ENCODE peak calls at places on chromosomes 16 and 17, in ten cellular contexts. Z is RWPE1; J is Calu3; H is activated effector memory CD4-positive, alpha-beta T cell treated with Interleukin-2 at 50 U/mL for 16 hours; G is neural crest cell; F is NCI-H510A treated with DMSO at 0.1 percent for 48 hours; R is hepatic stellate cell; Q is fibroblast of lung; U is stimulated activated CD4-positive, alpha-beta T cell treated with anti-CD3 and anti-CD28 coated beads, Interleukin-4, amount 100 ng/mL, for 24 hours; S is activated naive CD8-positive, alpha-beta T cell treated with anti-CD3 and anti-CD28 coated beads, Interleukin-2, amount 50 U/mL, for 24 hours. E is an unnamed sample.

GRCh38 chr17:17551361-17551760 is 40.1 kb downstream of the PEMT start:
- DNase-seq in Q (peak), H (no peak), J (no peak), U (no peak), G (no peak), F (no peak), S (no peak), Z (no peak), R (no peak), E (no peak)

GRCh38 chr16:16025214-16025968 is 76.0 kb downstream of the ABCC1 start:
- DNase-seq in F (no peak), G (no peak), S (peak), Q (peak), U (peak), H (peak), J (no peak), R (peak), Z (no peak), E (peak)

GRCh38 chr17:73820686-73821448 is 176.6 kb upstream of the SDK2 start:
- DNase-seq in U (no peak), Q (no peak), J (no peak), F (peak), R (no peak), S (no peak), G (peak), Z (no peak), H (no peak), E (no peak)

GRCh38 chr16:84841787-84842300 is 22.1 kb downstream of the CRISPLD2 start:
- DNase-seq in Z (peak), S (no peak), H (no peak), J (peak), Q (no peak), G (no peak), U (no peak), F (peak), R (no peak), E (no peak)

GRCh38 chr17:45091778-45092425 is 30.8 kb downstream of the NMT1 start:
- DNase-seq in J (no peak), S (no peak), H (no peak), Z (no peak), R (peak), G (no peak), F (no peak), Q (no peak), U (no peak), E (no peak)

GRCh38 chr17:77881545-77881944 is 77.0 kb upstream of the TNRC6C start:
- DNase-seq in Z (no peak), U (peak), G (no peak), H (peak), S (peak), R (peak), F (peak), Q (peak), J (peak), E (peak)

GRCh38 chr16:58652741-58653140 is 23.1 kb upstream of the CNOT1 start:
- DNase-seq in Z (no peak), F (no peak), G (peak), R (no peak), S (no peak), Q (peak), U (no peak), H (no peak), J (no peak), E (no peak)

GRCh38 chr17:27384261-27384701 is 72.0 kb upstream of the KSR1 start:
- DNase-seq in S (no peak), R (peak), H (no peak), G (no peak), F (no peak), J (peak), U (no peak), Q (peak), Z (peak), E (no peak)

GRCh38 chr17:16378631-16379282 is 2.1 kb upstream of the UBB start:
- DNase-seq in S (no peak), J (peak), Q (no peak), Z (peak), H (no peak), U (no peak), F (no peak), G (no peak), R (no peak), E (no peak)

GRCh38 chr17:49674507-49674906 is 3.4 kb downstream of the SPOP start:
- DNase-seq in Z (no peak), R (no peak), H (no peak), J (no peak), S (no peak), U (no peak), F (no peak), Q (no peak), G (no peak), E (no peak)

GRCh38 chr16:48157794-48158193 is 2.0 kb upstream of the ABCC12 start:
- DNase-seq in Z (no peak), J (no peak), G (no peak), R (no peak), Q (no peak), U (peak), S (peak), H (no peak), F (no peak), E (no peak)

GRCh38 chr17:73998246-73999220 is 204.9 kb upstream of the RPL38 start:
- DNase-seq in F (peak), Z (peak), S (peak), Q (no peak), H (peak), R (peak), J (peak), G (peak), U (peak), E (no peak)

GRCh38 chr17:17564323-17564722 is 27.2 kb downstream of the PEMT start:
- DNase-seq in J (no peak), S (no peak), Q (no peak), R (no peak), H (no peak), F (no peak), G (no peak), Z (no peak), U (no peak), E (no peak)

GRCh38 chr16:81946206-81946605 is 65.1 kb downstream of the SDR42E1 start:
- DNase-seq in G (no peak), H (no peak), J (no peak), Q (no peak), S (no peak), R (peak), F (no peak), Z (no peak), U (no peak), E (no peak)

GRCh38 chr16:56673916-56674315 is 4.3 kb downstream of the MT1H start:
- DNase-seq in R (no peak), F (no peak), J (no peak), G (no peak), Z (no peak), Q (peak), H (no peak), U (no peak), S (no peak), E (no peak)

GRCh38 chr16:25434061-25434460 is 176.4 kb upstream of the ZKSCAN2 start:
- DNase-seq in U (no peak), R (no peak), Z (no peak), G (no peak), Q (no peak), F (no peak), S (no peak), H (no peak), J (no peak), E (no peak)

GRCh38 chr16:30934827-30935557 is 11.6 kb downstream of the FBXL19 start:
- DNase-seq in Z (no peak), J (peak), S (peak), H (no peak), F (peak), Q (peak), G (peak), U (peak), R (peak), E (no peak)

GRCh38 chr17:60006160-60006559 is 41.6 kb upstream of the RNFT1 start:
- DNase-seq in G (no peak), R (peak), H (no peak), Z (no peak), J (no peak), U (no peak), Q (no peak), S (no peak), F (no peak), E (no peak)

GRCh38 chr16:252366-253337 is 18.0 kb downstream of the FAM234A start:
- DNase-seq in R (no peak), Z (no peak), J (no peak), H (peak), F (no peak), G (no peak), U (peak), S (peak), Q (no peak), E (peak)

GRCh38 chr17:5526821-5527598 is 40.6 kb downstream of the MIS12 start:
- DNase-seq in Z (peak), F (peak), G (peak), U (peak), S (peak), Q (peak), J (peak), H (no peak), R (peak), E (no peak)

GRCh38 chr16:2836646-2837508 is 6.8 kb downstream of the ZG16B start:
- DNase-seq in U (no peak), H (no peak), F (no peak), Z (no peak), S (no peak), R (no peak), Q (no peak), J (no peak), G (no peak), E (no peak)

GRCh38 chr17:36001109-36001735 is at the start of gene CCL15:
- DNase-seq in G (no peak), Z (no peak), H (no peak), R (no peak), J (no peak), S (no peak), U (no peak), Q (no peak), F (no peak), E (no peak)

GRCh38 chr16:48384305-48384981 is 770 bp downstream of the SIAH1 start:
- DNase-seq in Z (peak), Q (peak), S (peak), H (peak), J (peak), G (peak), R (peak), U (peak), F (peak), E (peak)

GRCh38 chr17:35079547-35079946 is 16.0 kb upstream of the RFFL start:
- DNase-seq in Q (peak), H (no peak), F (no peak), U (no peak), R (no peak), G (no peak), S (no peak), Z (peak), J (no peak), E (no peak)

GRCh38 chr16:89172901-89173628 is 1.5 kb downstream of the CDH15 start:
- DNase-seq in Q (no peak), Z (no peak), J (no peak), R (no peak), F (no peak), H (no peak), S (no peak), G (no peak), U (no peak), E (no peak)

GRCh38 chr17:44900894-44901293 is 1.6 kb upstream of the EFTUD2 start:
- DNase-seq in G (no peak), U (no peak), R (peak), F (peak), Z (no peak), H (no peak), Q (peak), S (no peak), J (no peak), E (no peak)

GRCh38 chr17:64326420-64327054 is 63.5 kb upstream of the TEX2 start:
- DNase-seq in Z (peak), R (no peak), Q (peak), U (no peak), S (peak), J (peak), H (no peak), G (no peak), F (no peak), E (no peak)

GRCh38 chr17:42414782-42415409 is 8.2 kb downstream of the CAVIN1 start:
- DNase-seq in G (no peak), Q (no peak), R (no peak), H (peak), U (peak), S (peak), F (no peak), J (no peak), Z (no peak), E (peak)

GRCh38 chr16:55470533-55471371 is 8.2 kb upstream of the MMP2 start:
- DNase-seq in F (no peak), G (no peak), H (no peak), S (no peak), R (peak), Z (no peak), U (no peak), Q (peak), J (peak), E (no peak)

GRCh38 chr17:80997471-80998387 is 6.1 kb downstream of the CHMP6 start:
- DNase-seq in H (no peak), U (no peak), J (no peak), Z (no peak), F (no peak), R (no peak), S (no peak), Q (no peak), G (no peak), E (no peak)

GRCh38 chr16:53281280-53281679 is 153.0 kb upstream of the RBL2 start:
- DNase-seq in F (no peak), H (no peak), Q (peak), R (no peak), S (no peak), G (no peak), U (no peak), Z (no peak), J (no peak), E (no peak)

GRCh38 chr16:74813109-74813641 is 38.6 kb upstream of the FA2H start:
- DNase-seq in F (peak), Z (peak), S (peak), Q (peak), J (peak), H (peak), R (peak), G (peak), U (peak), E (peak)

GRCh38 chr17:65154770-65155589 is 17.8 kb downstream of the RGS9 start:
- DNase-seq in Q (peak), R (no peak), S (no peak), F (no peak), J (no peak), Z (peak), G (no peak), H (no peak), U (no peak), E (no peak)

GRCh38 chr17:10141436-10141835 is 57.0 kb downstream of the GAS7 start:
- DNase-seq in H (no peak), Z (no peak), U (no peak), J (no peak), S (no peak), Q (no peak), R (no peak), G (no peak), F (no peak), E (no peak)

GRCh38 chr16:84568066-84568465 is 49.8 kb downstream of the COTL1 start:
- DNase-seq in H (no peak), Z (no peak), Q (no peak), F (no peak), U (no peak), J (no peak), G (no peak), R (no peak), S (no peak), E (no peak)

GRCh38 chr16:67884-68789 is 4.3 kb downstream of the RHBDF1 start:
- DNase-seq in H (no peak), J (no peak), Z (no peak), F (no peak), Q (peak), S (no peak), G (peak), U (no peak), R (peak), E (no peak)

GRCh38 chr16:56613706-56614105 is 5.3 kb downstream of the MT2A start:
- DNase-seq in U (no peak), H (no peak), J (no peak), Q (no peak), R (no peak), G (no peak), F (no peak), Z (no peak), S (no peak), E (no peak)

GRCh38 chr17:76251478-76252039 is 11.3 kb upstream of the RNF157 start:
- DNase-seq in F (no peak), Z (no peak), Q (no peak), G (no peak), S (no peak), U (no peak), J (no peak), H (no peak), R (no peak), E (no peak)

GRCh38 chr16:66923247-66923851 is 2.0 kb downstream of the RRAD start:
- DNase-seq in Z (no peak), U (no peak), J (no peak), H (no peak), G (no peak), S (no peak), Q (no peak), R (peak), F (no peak), E (no peak)

E was measured in CD4-positive, alpha-beta memory T cell.